ENCODE peak calls at places on chromosomes 16 and 17, in eight cellular contexts. U is CD4-positive, CD25-positive, alpha-beta regulatory T cell; X is IMR-90; T is transverse colon; C is OCI-LY7; P is tibial nerve; L is stomach; W is dorsolateral prefrontal cortex. J is an unnamed sample.

GRCh38 chr16:85465328-85466307 is 147.5 kb upstream of the GSE1 start:
- DNase-seq in U (no peak), X (peak), T (no peak), C (no peak), P (no peak), L (no peak), W (no peak), J (peak)

GRCh38 chr17:76909971-76910760 is 42.0 kb downstream of the MGAT5B start:
- DNase-seq in U (peak), X (peak), T (peak), C (peak), P (no peak), L (peak), W (peak), J (peak)

GRCh38 chr16:68015681-68016080 is at the start of gene DPEP2NB:
- DNase-seq in U (no peak), X (no peak), T (no peak), C (no peak), P (no peak), L (no peak), W (no peak), J (no peak)

GRCh38 chr17:37729905-37730304 is 15.0 kb downstream of the HNF1B start:
- DNase-seq in U (no peak), X (no peak), T (no peak), C (no peak), P (no peak), L (no peak), W (no peak), J (no peak)

GRCh38 chr16:75340715-75341500 is 89.5 kb upstream of the BCAR1 start:
- DNase-seq in U (no peak), X (peak), T (no peak), C (no peak), P (no peak), L (no peak), W (no peak), J (no peak)

GRCh38 chr17:39626171-39626670 is 531 bp upstream of the PPP1R1B start:
- DNase-seq in U (no peak), X (no peak), T (peak), C (no peak), P (no peak), L (no peak), W (no peak), J (no peak)

GRCh38 chr17:65557349-65558310 is 3.8 kb downstream of the AXIN2 start:
- DNase-seq in U (no peak), X (peak), T (no peak), C (no peak), P (no peak), L (no peak), W (no peak), J (no peak)

GRCh38 chr17:14325618-14326167 is 24.8 kb downstream of the HS3ST3B1 start:
- DNase-seq in U (no peak), X (no peak), T (no peak), C (no peak), P (no peak), L (no peak), W (no peak), J (no peak)

GRCh38 chr16:80366023-80366422 is 174.8 kb upstream of the DYNLRB2 start:
- DNase-seq in U (no peak), X (no peak), T (no peak), C (no peak), P (no peak), L (no peak), W (no peak), J (no peak)

GRCh38 chr16:645852-646678 is 3.1 kb upstream of the WDR90 start:
- DNase-seq in U (no peak), X (no peak), T (peak), C (no peak), P (no peak), L (peak), W (no peak), J (peak)
- H3K4me3 ChIP-seq in U (no peak), X (no peak), T (peak), C (no peak), P (no peak), L (no peak), W (no peak), J (peak)

DNA sequence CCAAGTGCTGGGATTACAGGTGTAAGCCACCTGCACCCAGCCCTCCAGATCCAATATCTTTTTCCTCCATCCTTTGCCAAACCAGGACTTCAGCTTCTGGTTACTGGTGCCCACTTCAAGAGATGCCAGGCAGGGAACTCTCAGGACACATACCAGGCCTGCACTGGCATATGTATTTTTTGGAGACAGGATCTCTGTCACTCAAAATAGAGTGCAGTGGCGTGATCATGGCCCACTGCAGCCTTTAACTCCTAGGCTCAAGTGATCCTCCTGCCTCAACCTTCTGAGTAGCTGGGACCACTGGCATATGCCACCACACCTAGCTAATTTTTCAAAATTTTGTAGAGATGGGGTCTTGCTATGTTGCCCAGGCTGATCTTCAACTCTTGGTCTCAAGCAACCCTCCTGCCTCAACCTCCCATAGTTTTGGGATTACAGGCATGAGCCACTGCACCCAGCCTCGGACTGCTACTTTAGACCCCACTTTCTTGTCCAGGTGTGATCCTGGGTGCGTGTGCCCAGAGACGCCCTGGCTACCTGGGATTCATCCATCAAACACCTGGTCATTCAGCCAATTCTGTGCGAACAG is 55.8 kb downstream of the BMERB1 start:
- DNase-seq in U (no peak), X (no peak), T (no peak), C (no peak), P (no peak), L (no peak), W (no peak), J (no peak)
- H3K27ac ChIP-seq in U (no peak), X (peak), T (peak), C (no peak), P (peak), L (peak), W (no peak), J (peak)

GRCh38 chr16:55478827-55479559 is at the start of gene MMP2:
- DNase-seq in U (no peak), X (peak), T (peak), C (no peak), P (peak), L (peak), W (no peak), J (peak)
- H3K4me3 ChIP-seq in U (no peak), X (peak), T (peak), C (no peak), P (peak), L (peak), W (peak), J (peak)

DNA sequence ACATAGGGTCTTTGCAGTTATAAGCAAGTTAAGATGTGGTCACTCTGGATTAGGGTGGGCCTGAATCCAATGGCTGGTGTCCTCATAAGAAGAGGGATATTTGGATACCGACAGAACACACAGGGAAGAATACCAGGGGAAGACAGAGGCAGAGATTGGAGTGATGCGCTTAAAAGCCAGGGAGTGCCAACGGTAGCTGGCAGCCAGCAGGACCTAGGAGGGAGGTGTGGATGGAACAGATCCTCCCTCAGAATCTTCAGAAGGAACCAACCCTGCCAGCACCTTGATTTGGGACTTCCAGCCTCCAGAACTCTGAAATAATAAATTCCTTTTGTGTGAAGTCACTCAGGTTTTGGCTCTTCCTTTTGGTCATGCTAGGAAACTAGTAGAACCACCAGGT is 110.2 kb upstream of the CACNG3 start:
- DNase-seq in U (no peak), X (no peak), T (no peak), C (no peak), P (no peak), L (no peak), W (no peak), J (no peak)
- H3K27ac ChIP-seq in U (no peak), X (no peak), T (no peak), C (no peak), P (no peak), L (no peak), W (peak), J (no peak)